ENCODE peak calls at places on chromosomes 5 and 9, in six cellular contexts. Y, Q, I, N, D and L are unnamed samples.

GRCh38 chr5:6399978-6400910 is 21.9 kb upstream of the MED10 start:
- DNase-seq in Y (no peak), Q (no peak), I (no peak), N (peak), D (no peak), L (no peak)

GRCh38 chr5:60196382-60197113 is 303.0 kb upstream of the PDE4D start:
- DNase-seq in Y (no peak), Q (no peak), I (peak), N (peak), D (peak), L (peak)

GRCh38 chr5:74625742-74626241 is 14.7 kb downstream of the ENC1 start:
- DNase-seq in Y (no peak), Q (no peak), I (no peak), N (no peak), D (peak), L (no peak)

GRCh38 chr5:65142007-65142406 is 339.7 kb downstream of the ADAMTS6 start:
- DNase-seq in Y (no peak), Q (no peak), I (no peak), N (no peak), D (no peak), L (no peak)

GRCh38 chr9:82903503-82903902 is 159.4 kb downstream of the RASEF start:
- DNase-seq in Y (no peak), Q (no peak), I (no peak), N (no peak), D (no peak), L (no peak)

GRCh38 chr9:129981180-129981907 is 61.6 kb downstream of the FNBP1 start:
- DNase-seq in Y (peak), Q (no peak), I (no peak), N (no peak), D (peak), L (no peak)

GRCh38 chr9:131748411-131748955 is 8.6 kb upstream of the RAPGEF1 start:
- DNase-seq in Y (no peak), Q (no peak), I (no peak), N (no peak), D (no peak), L (no peak)

GRCh38 chr5:73355083-73355482 is 93.5 kb downstream of the FOXD1 start:
- DNase-seq in Y (no peak), Q (no peak), I (no peak), N (no peak), D (no peak), L (no peak)

GRCh38 chr5:56233230-56233629 is at the start of gene ANKRD55:
- DNase-seq in Y (no peak), Q (no peak), I (no peak), N (no peak), D (no peak), L (no peak)

GRCh38 chr9:109906766-109907382 is 126.9 kb downstream of the PALM2AKAP2 start:
- DNase-seq in Y (no peak), Q (no peak), I (no peak), N (no peak), D (peak), L (no peak)

GRCh38 chr9:137045294-137046093 is 483 bp downstream of the NPDC1 start:
- DNase-seq in Y (peak), Q (no peak), I (peak), N (no peak), D (peak), L (no peak)

GRCh38 chr5:141734501-141735231 is 52.6 kb upstream of the ARAP3 start:
- DNase-seq in Y (no peak), Q (peak), I (peak), N (peak), D (peak), L (peak)

GRCh38 chr9:36865731-36866635 is 168.1 kb downstream of the PAX5 start:
- DNase-seq in Y (no peak), Q (no peak), I (no peak), N (no peak), D (no peak), L (no peak)

GRCh38 chr5:142829821-142830220 is 59.6 kb downstream of the ARHGAP26 start:
- DNase-seq in Y (no peak), Q (no peak), I (no peak), N (no peak), D (peak), L (no peak)